ENCODE peak calls at places on chromosome 1, in eight cellular contexts. One of them, this sample, is unnamed.

GRCh38 chr1:32073387-32074229 is 869 bp downstream of the TMEM39B start:
- DNase-seq in NCI-H1105: no peak
- DNase-seq in hippocampal formation: no peak
- DNase-seq in NCI-H345: no peak
- DNase-seq in astrocyte: no peak
- DNase-seq in HFF-Myc: no peak
- DNase-seq in stimulated activated CD8-positive, alpha-beta memory T cell treated with anti-CD3 and anti-CD28 coated beads, Interleukin-4, amount 100 ng/mL, for 4 hours: no peak
- DNase-seq in omental fat pad: no peak
- DNase-seq in this sample: no peak

GRCh38 chr1:206709772-206710456 is 25.2 kb downstream of the MAPKAPK2 start:
- DNase-seq in NCI-H1105: no peak
- DNase-seq in omental fat pad: no peak
- DNase-seq in NCI-H345: no peak
- DNase-seq in HFF-Myc: no peak
- DNase-seq in hippocampal formation: no peak
- DNase-seq in astrocyte: no peak
- DNase-seq in stimulated activated CD8-positive, alpha-beta memory T cell treated with anti-CD3 and anti-CD28 coated beads, Interleukin-4, amount 100 ng/mL, for 4 hours: no peak
- DNase-seq in this sample: no peak

GRCh38 chr1:170592591-170593111 is 60.7 kb downstream of the GORAB start:
- DNase-seq in HFF-Myc: peak
- DNase-seq in stimulated activated CD8-positive, alpha-beta memory T cell treated with anti-CD3 and anti-CD28 coated beads, Interleukin-4, amount 100 ng/mL, for 4 hours: no peak
- DNase-seq in hippocampal formation: no peak
- DNase-seq in astrocyte: no peak
- DNase-seq in NCI-H345: no peak
- DNase-seq in omental fat pad: no peak
- DNase-seq in NCI-H1105: peak
- DNase-seq in this sample: no peak

GRCh38 chr1:86846166-86846647 is 67.7 kb downstream of the SELENOF start:
- DNase-seq in hippocampal formation: no peak
- DNase-seq in omental fat pad: no peak
- DNase-seq in NCI-H345: no peak
- DNase-seq in NCI-H1105: no peak
- DNase-seq in stimulated activated CD8-positive, alpha-beta memory T cell treated with anti-CD3 and anti-CD28 coated beads, Interleukin-4, amount 100 ng/mL, for 4 hours: no peak
- DNase-seq in HFF-Myc: peak
- DNase-seq in astrocyte: peak
- DNase-seq in this sample: no peak

GRCh38 chr1:75502776-75503175 is 108.1 kb downstream of the SLC44A5 start:
- DNase-seq in NCI-H1105: no peak
- DNase-seq in HFF-Myc: no peak
- DNase-seq in astrocyte: peak
- DNase-seq in NCI-H345: no peak
- DNase-seq in hippocampal formation: no peak
- DNase-seq in stimulated activated CD8-positive, alpha-beta memory T cell treated with anti-CD3 and anti-CD28 coated beads, Interleukin-4, amount 100 ng/mL, for 4 hours: no peak
- DNase-seq in omental fat pad: no peak
- DNase-seq in this sample: no peak

GRCh38 chr1:85189120-85189519 is 11.7 kb downstream of the SYDE2 start:
- DNase-seq in omental fat pad: no peak
- DNase-seq in stimulated activated CD8-positive, alpha-beta memory T cell treated with anti-CD3 and anti-CD28 coated beads, Interleukin-4, amount 100 ng/mL, for 4 hours: no peak
- DNase-seq in NCI-H345: no peak
- DNase-seq in NCI-H1105: no peak
- DNase-seq in hippocampal formation: no peak
- DNase-seq in astrocyte: no peak
- DNase-seq in HFF-Myc: no peak
- DNase-seq in this sample: no peak

GRCh38 chr1:244552336-244552735 is 91.3 kb downstream of the CATSPERE start:
- DNase-seq in NCI-H1105: no peak
- DNase-seq in omental fat pad: no peak
- DNase-seq in HFF-Myc: no peak
- DNase-seq in stimulated activated CD8-positive, alpha-beta memory T cell treated with anti-CD3 and anti-CD28 coated beads, Interleukin-4, amount 100 ng/mL, for 4 hours: no peak
- DNase-seq in astrocyte: no peak
- DNase-seq in hippocampal formation: no peak
- DNase-seq in NCI-H345: no peak
- DNase-seq in this sample: no peak

GRCh38 chr1:43706598-43707190 is 642 bp upstream of the ST3GAL3 start:
- DNase-seq in omental fat pad: no peak
- DNase-seq in astrocyte: no peak
- DNase-seq in HFF-Myc: no peak
- DNase-seq in NCI-H345: peak
- DNase-seq in NCI-H1105: peak
- DNase-seq in hippocampal formation: no peak
- DNase-seq in stimulated activated CD8-positive, alpha-beta memory T cell treated with anti-CD3 and anti-CD28 coated beads, Interleukin-4, amount 100 ng/mL, for 4 hours: no peak
- DNase-seq in this sample: no peak

GRCh38 chr1:209844695-209845404 is 17.1 kb downstream of the UTP25 start:
- DNase-seq in NCI-H1105: no peak
- DNase-seq in astrocyte: no peak
- DNase-seq in stimulated activated CD8-positive, alpha-beta memory T cell treated with anti-CD3 and anti-CD28 coated beads, Interleukin-4, amount 100 ng/mL, for 4 hours: no peak
- DNase-seq in HFF-Myc: no peak
- DNase-seq in hippocampal formation: peak
- DNase-seq in NCI-H345: peak
- DNase-seq in omental fat pad: no peak
- DNase-seq in this sample: no peak

This sample was measured in left lung.